ENCODE peak calls at places on chromosomes 7 and 10, in five cellular contexts. I, X, T, C and U are unnamed samples.

GRCh38 chr7:1733206-1733907 is 63.3 kb downstream of the ELFN1 start:
- DNase-seq in I (no peak), X (no peak), T (no peak), C (no peak), U (no peak)

GRCh38 chr10:111986079-111986478 is 197.5 kb downstream of the GPAM start:
- DNase-seq in I (no peak), X (no peak), T (no peak), C (no peak), U (no peak)

GRCh38 chr7:70693690-70694356 is 438.1 kb upstream of the GALNT17 start:
- DNase-seq in I (peak; percentile 88), X (no peak), T (peak; percentile 63), C (peak; percentile 42), U (no peak)

GRCh38 chr10:121900443-121901174 is 27.2 kb downstream of the ATE1 start:
- DNase-seq in I (peak; percentile 39), X (no peak), T (peak; percentile 46), C (no peak), U (no peak)

GRCh38 chr7:149297034-149297755 is 35.2 kb downstream of the ZNF783 start:
- DNase-seq in I (no peak), X (no peak), T (no peak), C (no peak), U (no peak)

GRCh38 chr7:141097430-141097829 is 23.6 kb downstream of the TMEM178B start:
- DNase-seq in I (no peak), X (no peak), T (no peak), C (no peak), U (no peak)

GRCh38 chr10:50417486-50417905 is 166.2 kb upstream of the ASAH2 start:
- DNase-seq in I (no peak), X (no peak), T (no peak), C (no peak), U (no peak)

GRCh38 chr10:126893841-126894240 is 11.4 kb upstream of the DOCK1 start:
- DNase-seq in I (no peak), X (no peak), T (no peak), C (no peak), U (no peak)